ENCODE peak calls at places on chromosomes 13 and 19, in four cellular contexts. One of them, this sample, is unnamed. For H3K4me1 and H3K36me3, the result is how much of the 10 kb centered on the place peaks cover.

GRCh38 chr19:2341247-2341705 is 12.8 kb downstream of the SPPL2B start:
- DNase-seq in colonic mucosa: no peak
- DNase-seq in GM23338: no peak
- DNase-seq in psoas muscle: no peak
- DNase-seq in this sample: no peak

GRCh38 chr13:44703371-44703770 is 127.2 kb upstream of the TSC22D1 start:
- DNase-seq in GM23338: no peak
- DNase-seq in colonic mucosa: no peak
- DNase-seq in psoas muscle: no peak
- DNase-seq in this sample: no peak

GRCh38 chr19:38856813-38857212 is 7.0 kb upstream of the HNRNPL start:
- DNase-seq in GM23338: no peak
- DNase-seq in psoas muscle: no peak
- DNase-seq in colonic mucosa: no peak
- DNase-seq in this sample: no peak

GRCh38 chr19:33445752-33446070 is 72.2 kb downstream of the CEBPG start:
- DNase-seq in colonic mucosa: no peak
- DNase-seq in psoas muscle: no peak
- DNase-seq in GM23338: no peak
- DNase-seq in this sample: peak

GRCh38 chr19:50313812-50314536 is 15.2 kb downstream of the KCNC3 start:
- DNase-seq in psoas muscle: no peak
- DNase-seq in GM23338: peak
- DNase-seq in colonic mucosa: no peak
- DNase-seq in this sample: no peak

GRCh38 chr13:98977568-98978270 is at the start of gene DOCK9:
- DNase-seq in GM23338: peak
- DNase-seq in psoas muscle: peak
- DNase-seq in colonic mucosa: peak
- DNase-seq in this sample: peak

GRCh38 chr19:17020380-17020779 is 6.2 kb downstream of the CPAMD8 start:
- DNase-seq in colonic mucosa: no peak
- DNase-seq in GM23338: no peak
- DNase-seq in psoas muscle: no peak
- DNase-seq in this sample: no peak

GRCh38 chr19:8192227-8192820 is 16.8 kb upstream of the CERS4 start:
- DNase-seq in psoas muscle: no peak
- DNase-seq in colonic mucosa: no peak
- DNase-seq in GM23338: peak
- DNase-seq in this sample: no peak

GRCh38 chr13:71632721-71633120 is 234.3 kb downstream of the DACH1 start:
- DNase-seq in GM23338: no peak
- DNase-seq in colonic mucosa: no peak
- DNase-seq in psoas muscle: no peak
- DNase-seq in this sample: no peak

GRCh38 chr13:47211106-47211505 is 314.3 kb upstream of the HTR2A start:
- DNase-seq in GM23338: peak
- DNase-seq in psoas muscle: no peak
- DNase-seq in colonic mucosa: no peak
- DNase-seq in this sample: no peak

GRCh38 chr19:30604657-30605056 is 232.5 kb downstream of the ZNF536 start:
- DNase-seq in colonic mucosa: no peak
- DNase-seq in GM23338: no peak
- DNase-seq in psoas muscle: no peak
- DNase-seq in this sample: no peak

GRCh38 chr13:104937881-104938280 is 1597.6 kb downstream of the EFNB2 start:
- DNase-seq in GM23338: no peak
- DNase-seq in colonic mucosa: no peak
- DNase-seq in psoas muscle: no peak
- DNase-seq in this sample: no peak

GRCh38 chr19:57558525-57558924 is 1.1 kb downstream of the ZNF550 start:
- DNase-seq in GM23338: peak
- DNase-seq in colonic mucosa: no peak
- DNase-seq in psoas muscle: no peak
- DNase-seq in this sample: no peak

GRCh38 chr19:58361900-58362271 is 665 bp downstream of the ZNF497 start:
- DNase-seq in colonic mucosa: no peak
- DNase-seq in GM23338: peak
- DNase-seq in psoas muscle: peak
- DNase-seq in this sample: peak

GRCh38 chr19:12137541-12137940 is 2.6 kb downstream of the ZNF20 start:
- DNase-seq in GM23338: peak
- DNase-seq in psoas muscle: no peak
- DNase-seq in colonic mucosa: no peak
- DNase-seq in this sample: no peak

GRCh38 chr13:26679945-26680516 is 80.6 kb downstream of the GPR12 start:
- DNase-seq in colonic mucosa: no peak
- DNase-seq in GM23338: peak
- DNase-seq in psoas muscle: no peak
- DNase-seq in this sample: no peak

GRCh38 chr13:41085961-41086360 is 24.7 kb downstream of the WBP4 start:
- DNase-seq in GM23338: peak
- DNase-seq in psoas muscle: no peak
- DNase-seq in colonic mucosa: no peak
- DNase-seq in this sample: no peak

GRCh38 chr13:72932250-72932649 is 126.6 kb upstream of the KLF5 start:
- DNase-seq in colonic mucosa: no peak
- DNase-seq in psoas muscle: no peak
- DNase-seq in GM23338: no peak
- DNase-seq in this sample: no peak

GRCh38 chr13:21625366-21625765 is 21.4 kb upstream of the MICU2 start:
- DNase-seq in psoas muscle: no peak
- DNase-seq in colonic mucosa: peak
- DNase-seq in GM23338: peak
- DNase-seq in this sample: no peak

GRCh38 chr19:8445488-8446001 is 770 bp downstream of the HNRNPM start:
- DNase-seq in psoas muscle: peak
- DNase-seq in colonic mucosa: peak
- DNase-seq in GM23338: peak
- DNase-seq in this sample: peak

GRCh38 chr19:16860118-16860517 is 28.7 kb upstream of the F2RL3 start:
- DNase-seq in colonic mucosa: no peak
- DNase-seq in GM23338: no peak
- DNase-seq in psoas muscle: no peak
- DNase-seq in this sample: no peak

GRCh38 chr19:11421607-11422098 is 2.5 kb upstream of the RGL3 start:
- DNase-seq in colonic mucosa: peak
- DNase-seq in psoas muscle: peak
- DNase-seq in GM23338: peak
- DNase-seq in this sample: peak

GRCh38 chr19:45768644-45769053 is 403 bp downstream of the SIX5 start:
- DNase-seq in psoas muscle: no peak
- DNase-seq in GM23338: peak
- DNase-seq in colonic mucosa: no peak
- DNase-seq in this sample: peak

GRCh38 chr13:35791191-35791902 is 314.9 kb upstream of the MAB21L1 start:
- DNase-seq in GM23338: no peak
- DNase-seq in psoas muscle: no peak
- DNase-seq in colonic mucosa: no peak
- DNase-seq in this sample: no peak

GRCh38 chr19:45630463-45630862 is 8.7 kb downstream of the EML2 start:
- DNase-seq in psoas muscle: no peak
- DNase-seq in GM23338: peak
- DNase-seq in colonic mucosa: no peak
- DNase-seq in this sample: no peak

GRCh38 chr13:101730420-101731000 is 278.0 kb downstream of the ITGBL1 start:
- DNase-seq in colonic mucosa: no peak
- DNase-seq in GM23338: no peak
- DNase-seq in psoas muscle: no peak
- DNase-seq in this sample: no peak

GRCh38 chr19:2552859-2553258 is 76.9 kb downstream of the GADD45B start:
- DNase-seq in psoas muscle: no peak
- DNase-seq in colonic mucosa: no peak
- DNase-seq in GM23338: no peak
- DNase-seq in this sample: peak

GRCh38 chr13:33245505-33245904 is 40.0 kb downstream of the STARD13 start:
- DNase-seq in psoas muscle: no peak
- DNase-seq in GM23338: no peak
- DNase-seq in colonic mucosa: no peak
- DNase-seq in this sample: no peak

GRCh38 chr19:48303866-48304265 is 21.5 kb upstream of the EMP3 start:
- DNase-seq in colonic mucosa: no peak
- DNase-seq in psoas muscle: no peak
- DNase-seq in GM23338: no peak
- DNase-seq in this sample: no peak

GRCh38 chr13:27379694-27380596 is 44.5 kb upstream of the GTF3A start:
- DNase-seq in GM23338: peak
- DNase-seq in psoas muscle: peak
- DNase-seq in colonic mucosa: peak
- DNase-seq in this sample: no peak

GRCh38 chr13:95195146-95195545 is 106.1 kb downstream of the ABCC4 start:
- DNase-seq in colonic mucosa: no peak
- DNase-seq in psoas muscle: no peak
- DNase-seq in GM23338: no peak
- DNase-seq in this sample: no peak

GRCh38 chr13:95197548-95197947 is 103.7 kb downstream of the ABCC4 start:
- DNase-seq in psoas muscle: no peak
- DNase-seq in colonic mucosa: no peak
- DNase-seq in GM23338: no peak
- DNase-seq in this sample: no peak

GRCh38 chr13:95191821-95192220 is 109.4 kb downstream of the ABCC4 start:
- DNase-seq in psoas muscle: peak
- DNase-seq in GM23338: peak
- DNase-seq in colonic mucosa: peak
- DNase-seq in this sample: peak

GRCh38 chr13:95192998-95193397 is 108.3 kb downstream of the ABCC4 start:
- DNase-seq in GM23338: no peak
- DNase-seq in psoas muscle: no peak
- DNase-seq in colonic mucosa: no peak
- DNase-seq in this sample: no peak

DNA sequence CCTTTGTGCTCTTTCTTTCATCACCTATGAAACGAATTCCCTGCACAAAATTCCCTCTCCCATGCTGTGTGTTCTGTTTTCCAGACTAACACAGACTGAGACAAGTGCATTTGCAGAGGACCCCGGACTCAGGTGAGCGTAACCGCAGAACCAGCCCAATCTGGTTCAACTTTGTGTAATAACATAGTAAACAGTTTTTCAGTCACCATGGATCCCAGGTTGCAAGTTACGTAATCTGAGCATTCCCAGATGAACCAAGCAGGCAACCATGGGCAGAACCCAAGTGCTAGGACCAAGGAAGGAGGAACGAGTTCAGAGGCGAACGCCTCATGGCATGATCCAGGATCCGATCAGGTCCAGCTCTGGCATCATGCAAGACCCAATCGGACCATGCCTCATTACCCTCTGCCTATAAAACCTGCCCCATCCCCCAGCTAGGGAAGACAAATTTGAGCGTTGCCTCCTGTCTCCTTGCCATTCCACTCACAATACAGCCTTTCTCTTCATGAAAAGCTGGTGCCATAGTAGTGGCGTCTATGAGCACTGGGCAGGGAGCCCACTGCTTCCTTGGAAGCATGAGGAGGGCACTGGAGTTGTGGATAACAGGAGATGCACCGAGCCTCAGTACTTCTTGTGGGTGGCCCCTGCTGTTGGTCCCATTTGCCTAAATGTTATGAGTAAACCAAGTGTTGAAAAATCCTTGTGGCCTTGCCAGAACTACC is 107.6 kb downstream of the ABCC4 start:
- DNase-seq in colonic mucosa: no peak
- DNase-seq in psoas muscle: no peak
- DNase-seq in GM23338: no peak
- DNase-seq in this sample: no peak
- H3K4me1 ChIP-seq in colonic mucosa: under half
- H3K4me1 ChIP-seq in psoas muscle: under half
- H3K4me1 ChIP-seq in GM23338: under half
- H3K4me1 ChIP-seq in this sample: under half

DNA sequence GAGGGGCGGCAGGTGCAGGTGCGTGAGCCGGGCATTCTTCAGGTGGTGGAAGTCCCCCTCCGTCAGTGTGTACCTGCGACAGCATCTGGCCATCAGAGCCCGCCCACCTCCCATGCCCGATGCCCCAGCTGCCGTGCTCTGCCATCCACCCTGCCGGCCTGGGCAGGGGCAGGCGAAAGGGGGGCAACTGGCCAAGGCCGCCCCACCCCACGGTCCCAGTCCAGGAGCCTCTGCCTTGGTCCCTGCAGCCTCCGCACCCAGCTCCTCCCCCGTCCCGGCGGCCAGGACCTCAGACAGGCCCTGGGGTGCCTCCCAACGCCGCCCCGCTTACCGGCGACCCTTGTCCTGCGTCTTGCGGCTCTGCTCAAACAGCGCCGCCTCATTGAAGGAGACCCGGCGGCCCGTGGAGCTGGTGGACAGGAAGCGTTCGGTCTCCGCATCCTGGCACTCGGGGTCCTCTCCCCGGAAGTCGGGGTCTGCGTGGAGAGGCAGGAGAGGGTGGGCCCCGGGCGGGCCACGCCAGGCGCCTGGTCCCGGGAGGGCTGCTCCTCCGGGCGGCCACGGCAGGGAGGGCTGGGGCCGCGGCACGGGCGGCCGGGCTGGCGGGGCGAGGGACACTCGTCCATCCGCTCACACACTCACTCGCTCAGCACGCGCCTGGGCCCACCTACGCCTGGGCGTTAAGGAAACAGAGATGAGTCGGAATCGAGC is 3.0 kb downstream of the CBARP start:
- DNase-seq in psoas muscle: no peak
- DNase-seq in colonic mucosa: no peak
- DNase-seq in GM23338: no peak
- DNase-seq in this sample: no peak
- H3K36me3 ChIP-seq in psoas muscle: under half
- H3K36me3 ChIP-seq in colonic mucosa: under half
- H3K36me3 ChIP-seq in GM23338: under half
- H3K36me3 ChIP-seq in this sample: under half

DNA sequence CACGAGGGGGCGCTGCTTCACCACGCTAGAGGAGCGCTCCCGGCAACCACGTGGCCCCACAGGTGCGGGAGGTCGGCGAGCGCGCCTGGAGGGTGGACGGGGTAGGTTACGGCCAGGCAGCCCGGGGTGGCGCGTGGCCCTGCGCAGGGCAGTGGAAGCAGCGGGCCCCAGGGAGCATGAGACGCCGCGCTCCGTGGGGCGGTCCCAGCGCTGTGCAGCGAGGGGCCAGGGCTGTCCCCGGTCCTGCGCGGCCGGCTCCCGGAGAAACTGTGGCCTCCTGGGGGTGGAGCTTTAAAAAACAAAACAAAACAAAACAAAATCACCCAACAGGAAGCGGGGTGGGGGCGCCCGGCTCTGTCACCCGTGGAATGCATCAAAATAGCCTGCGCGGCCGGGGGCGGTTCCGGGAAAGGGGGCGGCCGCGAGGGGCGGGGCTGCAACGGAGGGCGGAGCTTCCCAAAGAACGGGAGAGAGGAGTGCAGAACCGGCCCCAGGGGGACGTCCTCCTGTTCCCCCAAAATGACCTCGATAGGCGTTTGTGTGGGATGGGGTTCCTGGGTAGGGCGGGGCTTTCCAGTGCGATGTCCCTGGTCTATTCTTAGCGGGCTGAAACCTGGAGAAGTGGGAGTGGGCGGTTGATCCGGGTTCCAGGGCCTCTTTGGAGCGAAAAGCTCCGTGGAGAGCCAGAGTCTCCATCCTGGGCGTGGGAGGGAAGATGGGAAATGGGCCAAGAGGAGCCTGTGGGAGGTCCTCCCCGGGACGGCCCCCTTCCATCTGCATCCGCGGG is 27.3 kb downstream of the NUMBL start:
- DNase-seq in psoas muscle: peak
- DNase-seq in colonic mucosa: peak
- DNase-seq in GM23338: peak
- DNase-seq in this sample: peak
- H3K4me3 ChIP-seq in psoas muscle: peak
- H3K4me3 ChIP-seq in colonic mucosa: peak
- H3K4me3 ChIP-seq in GM23338: peak
- H3K4me3 ChIP-seq in this sample: peak

GRCh38 chr13:51814825-51815650 is 11.1 kb upstream of the DHRS12 start:
- DNase-seq in colonic mucosa: peak
- DNase-seq in GM23338: peak
- DNase-seq in psoas muscle: peak
- DNase-seq in this sample: no peak
- H3K4me1 ChIP-seq in colonic mucosa: under half
- H3K4me1 ChIP-seq in GM23338: under half
- H3K4me1 ChIP-seq in psoas muscle: under half
- H3K4me1 ChIP-seq in this sample: under half